ENCODE peak calls at places on chromosome 21, in nine cellular contexts. X is body of pancreas, G is cardiac fibroblast, M is psoas muscle, Z is lower lobe of right lung, E is GM06990, A is GM13976, Q is H1, V is astrocyte of the cerebellum. L is an unnamed sample.

GRCh38 chr21:29018540-29018939 is 609 bp downstream of the RWDD2B start:
- DNase-seq in Z (no peak), G (peak; percentile 30), M (no peak), Q (no peak), V (no peak), X (no peak), A (peak; percentile 31), E (no peak), L (no peak)

GRCh38 chr21:42609806-42610205 is 43.6 kb upstream of the PDE9A start:
- DNase-seq in E (peak; percentile 71), Q (no peak), V (no peak), M (no peak), G (no peak), A (no peak), Z (no peak), X (no peak), L (peak; percentile 63)

GRCh38 chr21:41726970-41727783 is 39.7 kb downstream of the RIPK4 start:
- DNase-seq in V (peak; percentile 31), E (no peak), M (peak; percentile 79), X (peak; percentile 39), Z (no peak), G (peak; percentile 79), Q (no peak), A (no peak), L (no peak)

GRCh38 chr21:38121888-38122705 is 134.7 kb upstream of the KCNJ15 start:
- DNase-seq in A (no peak), X (no peak), G (no peak), M (no peak), E (no peak), Q (no peak), Z (no peak), V (no peak), L (no peak)

GRCh38 chr21:17925000-17925610 is 105.9 kb upstream of the C21orf91 start:
- DNase-seq in E (no peak), A (peak; percentile 67), M (no peak), G (peak; percentile 66), V (no peak), Z (no peak), X (peak; percentile 55), Q (no peak), L (peak; percentile 42)

GRCh38 chr21:25283720-25284119 is 323.6 kb downstream of the MRPL39 start:
- DNase-seq in E (no peak), M (no peak), A (peak; percentile 2), X (no peak), Z (no peak), V (no peak), Q (no peak), G (peak; percentile 71), L (peak; percentile 39)

GRCh38 chr21:37530901-37531351 is 164.4 kb downstream of the DYRK1A start:
- DNase-seq in E (no peak), A (no peak), M (no peak), Q (no peak), Z (no peak), V (no peak), G (no peak), X (no peak), L (no peak)

GRCh38 chr21:14273736-14274538 is 58.0 kb downstream of the RBM11 start:
- DNase-seq in X (peak; percentile 68), Q (no peak), Z (peak; percentile 83), V (no peak), E (no peak), G (no peak), A (no peak), M (peak; percentile 32), L (no peak)

GRCh38 chr21:38140192-38140905 is 116.4 kb upstream of the KCNJ15 start:
- DNase-seq in A (no peak), Z (peak; percentile 66), Q (no peak), M (peak; percentile 52), E (no peak), G (peak; percentile 77), V (no peak), X (peak; percentile 46), L (no peak)

GRCh38 chr21:29174607-29175013 is 44.2 kb downstream of the MAP3K7CL start:
- DNase-seq in G (peak; percentile 72), V (no peak), Z (no peak), E (no peak), Q (no peak), A (no peak), M (no peak), X (no peak), L (no peak)

GRCh38 chr21:41765393-41765950 is 1.4 kb downstream of the RIPK4 start:
- DNase-seq in G (no peak), M (no peak), E (no peak), Z (no peak), V (no peak), X (no peak), A (no peak), Q (no peak), L (no peak)

GRCh38 chr21:20023199-20023598 is 975.0 kb upstream of the NCAM2 start:
- DNase-seq in A (no peak), Z (no peak), V (no peak), G (no peak), E (no peak), X (no peak), M (no peak), Q (no peak), L (no peak)

GRCh38 chr21:16454371-16454770 is 724.6 kb downstream of the USP25 start:
- DNase-seq in E (no peak), M (no peak), G (peak; percentile 53), X (no peak), V (no peak), Z (no peak), A (no peak), Q (no peak), L (no peak)

GRCh38 chr21:28979092-28979491 is 13.6 kb downstream of the LTN1 start:
- DNase-seq in E (no peak), A (no peak), G (no peak), M (no peak), V (no peak), Q (no peak), X (no peak), Z (no peak), L (no peak)

DNA sequence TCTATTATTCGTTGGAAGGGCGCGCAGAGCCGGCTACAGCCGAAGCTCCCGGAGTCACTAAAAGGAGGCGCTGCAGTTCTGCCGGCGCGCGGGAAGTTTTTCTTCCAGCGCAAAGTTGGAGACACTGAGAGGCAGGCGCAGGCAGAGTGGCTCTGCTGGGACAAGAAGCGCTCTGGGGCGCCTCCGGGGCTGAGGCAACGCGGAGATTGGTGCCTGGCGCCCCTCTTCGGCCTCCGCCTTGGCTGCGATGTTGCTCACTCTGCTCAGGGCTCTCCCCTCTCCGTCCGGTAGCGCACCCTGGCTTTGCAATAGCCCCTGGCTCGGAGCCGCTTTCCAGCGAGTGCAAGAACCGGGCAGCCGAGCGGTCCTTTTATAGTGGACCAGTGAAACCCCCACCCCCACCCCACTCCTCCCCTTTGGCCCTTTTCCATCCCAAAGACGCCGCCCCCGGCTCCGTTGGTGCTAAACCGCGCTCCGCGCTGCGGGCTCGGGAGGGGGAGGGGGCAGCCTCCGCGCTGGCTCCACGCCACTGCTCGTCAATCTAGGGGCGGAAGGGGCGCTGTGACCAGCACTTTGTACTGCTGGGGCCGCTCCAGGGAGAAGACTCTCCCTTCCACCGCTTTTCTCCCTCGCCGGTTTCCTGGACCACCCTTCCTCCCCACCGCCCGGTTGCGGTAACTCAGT is at the start of gene ADAMTS1:
- DNase-seq in M (peak; percentile 91), V (peak; percentile 68), Z (peak; percentile 82), E (no peak), G (peak; percentile 97), Q (peak; percentile 68), X (peak; percentile 84), A (peak; percentile 43), L (no peak)
- TF ChIP-seq CTCF in M (peak; percentile 19), V (peak; percentile 29), Z (no peak), E (no peak), G (no peak), Q (peak; percentile 3), X (no peak), A (no peak), L (no peak)

GRCh38 chr21:31348188-31348587 is 4.1 kb upstream of the TIAM1 start:
- DNase-seq in G (no peak), M (no peak), A (no peak), Z (no peak), Q (no peak), E (no peak), X (no peak), V (no peak), L (no peak)

GRCh38 chr21:31349208-31349607 is 5.1 kb upstream of the TIAM1 start:
- DNase-seq in A (no peak), G (no peak), E (no peak), Z (no peak), Q (no peak), M (no peak), V (no peak), X (no peak), L (no peak)

GRCh38 chr21:31346256-31346821 is 2.3 kb upstream of the TIAM1 start:
- DNase-seq in Q (no peak), G (no peak), A (no peak), M (no peak), V (no peak), Z (no peak), X (no peak), E (no peak), L (no peak)

GRCh38 chr21:31343680-31344480 is at the start of gene TIAM1:
- DNase-seq in A (no peak), Q (peak; percentile 38), V (no peak), E (no peak), G (peak; percentile 73), M (peak; percentile 58), X (no peak), Z (peak; percentile 77), L (no peak)

DNA sequence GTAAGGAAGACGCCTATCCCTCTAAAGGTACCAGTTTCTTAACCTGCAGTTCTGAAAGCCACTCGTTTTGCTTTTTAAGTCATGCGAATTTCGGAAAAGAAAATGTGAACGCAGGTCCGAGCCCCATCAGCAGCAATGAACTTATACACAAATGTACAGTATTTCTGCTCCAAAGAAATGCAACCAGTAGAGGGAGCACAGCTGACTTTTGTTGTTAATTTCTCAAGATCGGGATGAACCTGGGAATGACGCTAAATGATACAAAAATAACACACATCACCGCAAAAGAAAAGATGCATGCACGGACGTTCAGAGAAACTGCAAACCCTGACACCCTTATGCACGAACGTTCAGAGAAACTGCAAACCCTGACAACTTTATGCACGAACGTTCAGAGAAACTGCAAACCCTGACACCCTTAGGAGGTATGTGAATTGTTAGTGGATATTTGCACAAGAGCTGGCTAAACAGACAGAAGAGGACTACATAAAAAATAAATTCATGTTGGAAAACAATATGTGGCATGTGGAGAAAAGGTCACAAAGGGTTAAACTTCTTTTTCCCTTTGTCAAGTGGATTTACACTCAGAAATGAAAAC is 3.5 kb upstream of the TIAM1 start:
- DNase-seq in G (peak; percentile 54), E (no peak), Q (no peak), M (no peak), V (no peak), A (no peak), Z (no peak), X (no peak), L (no peak)
- TF ChIP-seq CTCF in G (peak; percentile 46), E (peak; percentile 36), Q (peak; percentile 41), M (peak; percentile 24), V (peak; percentile 64), A (no peak), Z (peak; percentile 49), X (peak; percentile 36), L (peak; percentile 22)

GRCh38 chr21:40386301-40386911 is 460.6 kb downstream of the DSCAM start:
- DNase-seq in M (peak; percentile 48), Z (peak; percentile 67), V (no peak), Q (peak; percentile 21), X (peak; percentile 66), A (no peak), G (no peak), E (no peak), L (no peak)
- TF ChIP-seq CTCF in M (peak; percentile 34), Z (peak; percentile 70), V (peak; percentile 95), Q (peak; percentile 82), X (peak; percentile 81), A (peak; percentile 14), G (peak; percentile 47), E (peak; percentile 34), L (no peak)

GRCh38 chr21:44755227-44755626 is 43.9 kb upstream of the TSPEAR start:
- DNase-seq in M (no peak), G (peak; percentile 87), E (no peak), Z (no peak), X (no peak), V (no peak), Q (no peak), A (no peak), L (no peak)
- TF ChIP-seq CTCF in M (no peak), G (peak; percentile 32), E (peak; percentile 33), Z (no peak), X (no peak), V (no peak), Q (no peak), A (no peak), L (no peak)

L was measured in GM12864.